ENCODE peak calls at places on chromosome 18, in six cellular contexts. J is effector memory CD4-positive, alpha-beta T cell; Q is pancreas; K is PC-3; O is CD4-positive, CD25-positive, alpha-beta regulatory T cell; Z is cardiac muscle cell. F is an unnamed sample.
A peak's percentile ranks its signal among the peaks of the same experiment; 100 is the strongest.

GRCh38 chr18:23225518-23225917 is 90.2 kb downstream of the CABLES1 start:
- DNase-seq in J (no peak), Z (peak; percentile 96), K (peak; percentile 82), Q (no peak), O (no peak), F (no peak)

GRCh38 chr18:9335255-9336045 is 877 bp downstream of the TWSG1 start:
- DNase-seq in J (no peak), Z (peak; percentile 39), O (peak; percentile 29), Q (no peak), K (peak; percentile 18), F (no peak)

GRCh38 chr18:25190468-25190867 is 161.5 kb downstream of the ZNF521 start:
- DNase-seq in Z (no peak), Q (no peak), O (no peak), K (no peak), J (no peak), F (no peak)

GRCh38 chr18:9092665-9093064 is 9.8 kb upstream of the NDUFV2 start:
- DNase-seq in K (peak; percentile 46), O (no peak), J (no peak), Z (peak; percentile 68), Q (no peak), F (no peak)

GRCh38 chr18:39167990-39168389 is 1602.4 kb upstream of the CELF4 start:
- DNase-seq in Z (no peak), K (no peak), J (no peak), O (no peak), Q (no peak), F (no peak)

GRCh38 chr18:670456-670996 is 13.1 kb downstream of the TYMS start:
- DNase-seq in O (no peak), Q (no peak), J (no peak), Z (no peak), K (no peak), F (no peak)

GRCh38 chr18:13615432-13615861 is 110.9 kb downstream of the FAM210A start:
- DNase-seq in Z (no peak), O (no peak), K (no peak), Q (no peak), J (no peak), F (no peak)

GRCh38 chr18:11147371-11147860 is 2.0 kb downstream of the PIEZO2 start:
- DNase-seq in Z (peak; percentile 51), J (no peak), O (no peak), Q (no peak), K (no peak), F (no peak)

GRCh38 chr18:23099621-23100020 is 35.7 kb upstream of the CABLES1 start:
- DNase-seq in Q (no peak), J (no peak), K (peak; percentile 94), O (no peak), Z (no peak), F (no peak)

GRCh38 chr18:80246656-80247402 is 485 bp downstream of the PARD6G start:
- DNase-seq in J (no peak), O (no peak), K (peak; percentile 6), Q (peak; percentile 71), Z (peak; percentile 11), F (no peak)

GRCh38 chr18:9722691-9723090 is 14.6 kb downstream of the RAB31 start:
- DNase-seq in Q (no peak), Z (no peak), K (peak; percentile 83), J (no peak), O (no peak), F (no peak)

GRCh38 chr18:10851824-10852225 is 297.5 kb downstream of the PIEZO2 start:
- DNase-seq in Z (peak; percentile 85), Q (no peak), J (no peak), O (peak; percentile 2), K (peak; percentile 75), F (peak; percentile 18)

GRCh38 chr18:42192251-42193248 is 237.5 kb downstream of the PIK3C3 start:
- DNase-seq in Q (no peak), J (no peak), K (peak; percentile 60), O (no peak), Z (peak; percentile 74), F (no peak)

GRCh38 chr18:59988098-59988706 is 88.4 kb downstream of the PMAIP1 start:
- DNase-seq in K (peak; percentile 69), Q (no peak), Z (peak; percentile 76), O (peak; percentile 52), J (no peak), F (peak; percentile 30)

GRCh38 chr18:8998481-8999217 is 103.8 kb upstream of the NDUFV2 start:
- DNase-seq in O (no peak), K (no peak), Z (peak; percentile 52), Q (no peak), J (no peak), F (no peak)

GRCh38 chr18:36697905-36698304 is 130.9 kb downstream of the TPGS2 start:
- DNase-seq in O (no peak), K (peak; percentile 73), J (no peak), Q (no peak), Z (peak; percentile 76), F (no peak)

GRCh38 chr18:10798727-10799435 is 273.1 kb downstream of the NAPG start:
- DNase-seq in J (no peak), O (no peak), Z (peak; percentile 80), Q (no peak), K (no peak), F (no peak)

GRCh38 chr18:79525556-79526467 is 130.1 kb downstream of the NFATC1 start:
- DNase-seq in J (no peak), O (no peak), Q (peak; percentile 61), K (peak; percentile 6), Z (peak; percentile 45), F (no peak)

GRCh38 chr18:23451011-23451410 is 2.1 kb upstream of the RIOK3 start:
- DNase-seq in O (no peak), J (no peak), K (no peak), Q (no peak), Z (no peak), F (no peak)

GRCh38 chr18:23302852-23303527 is 150.1 kb upstream of the RIOK3 start:
- DNase-seq in Z (peak; percentile 95), Q (no peak), J (no peak), K (no peak), O (no peak), F (no peak)

GRCh38 chr18:51092097-51092496 is 62.1 kb downstream of the SMAD4 start:
- DNase-seq in Q (no peak), J (no peak), K (no peak), Z (no peak), O (no peak), F (no peak)

GRCh38 chr18:44736664-44737063 is 56.0 kb downstream of the SETBP1 start:
- DNase-seq in O (no peak), Q (no peak), J (no peak), K (no peak), Z (peak; percentile 20), F (no peak)

GRCh38 chr18:44733069-44733753 is 52.5 kb downstream of the SETBP1 start:
- DNase-seq in Q (no peak), K (peak; percentile 76), Z (peak; percentile 67), J (no peak), O (no peak), F (no peak)

GRCh38 chr18:44732604-44733003 is 51.9 kb downstream of the SETBP1 start:
- DNase-seq in Z (no peak), Q (no peak), K (no peak), J (no peak), O (no peak), F (no peak)

GRCh38 chr18:44733754-44734465 is 53.2 kb downstream of the SETBP1 start:
- DNase-seq in J (no peak), Q (no peak), O (no peak), Z (no peak), K (no peak), F (no peak)

GRCh38 chr18:44735071-44735470 is 54.4 kb downstream of the SETBP1 start:
- DNase-seq in Z (no peak), J (no peak), Q (no peak), O (no peak), K (no peak), F (no peak)
- H3K4me1 ChIP-seq in Z (peaks cover 19% of the 10 kb centered on the region), J (peaks cover 3% of the 10 kb centered on the region), Q (peaks cover 30% of the 10 kb centered on the region), O (no peaks in the 10 kb centered on the region), K (peaks cover 30% of the 10 kb centered on the region), F (peaks cover 12% of the 10 kb centered on the region)

GRCh38 chr18:21100141-21100540 is 11.5 kb downstream of the ROCK1 start:
- DNase-seq in J (no peak), Q (no peak), K (no peak), O (no peak), Z (peak; percentile 56), F (no peak)

GRCh38 chr18:21099442-21099841 is 12.2 kb downstream of the ROCK1 start:
- DNase-seq in O (no peak), J (no peak), K (no peak), Z (no peak), Q (no peak), F (no peak)

GRCh38 chr18:21101172-21101571 is 10.4 kb downstream of the ROCK1 start:
- DNase-seq in O (no peak), K (no peak), J (no peak), Q (no peak), Z (no peak), F (no peak)

GRCh38 chr18:21096760-21097159 is 14.9 kb downstream of the ROCK1 start:
- DNase-seq in O (no peak), K (no peak), J (no peak), Q (no peak), Z (no peak), F (no peak)

DNA sequence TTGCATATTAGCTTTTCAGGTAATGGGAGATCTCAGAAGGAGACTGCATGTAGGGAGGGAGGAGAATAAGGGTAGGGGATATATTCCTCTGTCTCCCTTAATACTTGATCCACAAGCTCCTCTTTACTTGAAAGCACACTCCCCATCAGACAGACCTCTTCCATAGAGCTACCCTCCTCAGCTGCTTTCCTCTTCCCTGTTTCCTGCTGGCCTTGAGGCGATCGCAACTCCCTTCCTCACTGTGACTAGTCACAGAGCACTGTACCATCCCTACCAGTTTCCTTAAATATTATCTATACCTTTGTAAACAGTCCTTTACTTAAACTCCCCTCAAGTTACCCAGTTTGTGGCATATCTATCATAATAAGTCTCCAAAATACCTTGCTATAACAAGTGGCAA is 10.9 kb downstream of the ROCK1 start:
- DNase-seq in J (no peak), O (no peak), Z (no peak), K (no peak), Q (no peak), F (no peak)
- H3K4me1 ChIP-seq in J (peaks cover 25% of the 10 kb centered on the region), O (peaks cover 43% of the 10 kb centered on the region), Z (no peaks in the 10 kb centered on the region), K (no peaks in the 10 kb centered on the region), Q (peaks cover 20% of the 10 kb centered on the region), F (peaks cover 86% of the 10 kb centered on the region)

GRCh38 chr18:57790316-57790715 is 12.8 kb downstream of the ATP8B1 start:
- DNase-seq in Q (no peak), J (no peak), Z (no peak), O (no peak), K (no peak), F (no peak)

GRCh38 chr18:57791911-57792310 is 11.2 kb downstream of the ATP8B1 start:
- DNase-seq in Z (no peak), K (no peak), Q (no peak), J (no peak), O (no peak), F (no peak)

GRCh38 chr18:57789105-57789504 is 14.0 kb downstream of the ATP8B1 start:
- DNase-seq in O (no peak), Z (peak; percentile 41), Q (no peak), K (peak; percentile 93), J (no peak), F (no peak)

GRCh38 chr18:57791192-57791591 is 11.9 kb downstream of the ATP8B1 start:
- DNase-seq in O (no peak), Z (no peak), J (no peak), K (no peak), Q (no peak), F (no peak)

GRCh38 chr18:57789759-57790158 is 13.4 kb downstream of the ATP8B1 start:
- DNase-seq in K (peak; percentile 73), O (no peak), J (no peak), Q (no peak), Z (no peak), F (no peak)
- H3K4me1 ChIP-seq in K (peaks cover 59% of the 10 kb centered on the region), O (no peaks in the 10 kb centered on the region), J (no peaks in the 10 kb centered on the region), Q (peaks cover 64% of the 10 kb centered on the region), Z (no peaks in the 10 kb centered on the region), F (no peaks in the 10 kb centered on the region)

GRCh38 chr18:76457475-76457874 is 37.6 kb downstream of the ZNF516 start:
- DNase-seq in J (no peak), Q (no peak), K (no peak), Z (no peak), O (no peak), F (no peak)
- H3K4me1 ChIP-seq in J (no peaks in the 10 kb centered on the region), Q (peaks cover 16% of the 10 kb centered on the region), K (peaks cover 15% of the 10 kb centered on the region), Z (peaks cover 56% of the 10 kb centered on the region), O (no peaks in the 10 kb centered on the region), F (no peaks in the 10 kb centered on the region)